ENCODE peak calls at places on chromosomes 16 and 17, in six cellular contexts. T, Y, V, R, H and B are unnamed samples.

GRCh38 chr17:27268394-27269085 is 25.4 kb upstream of the WSB1 start:
- DNase-seq in T (no peak), Y (no peak), V (no peak), R (no peak), H (no peak), B (no peak)

GRCh38 chr17:33292981-33293867 is at the start of gene ASIC2:
- DNase-seq in T (peak), Y (no peak), V (peak), R (peak), H (peak), B (no peak)

GRCh38 chr16:24986512-24987303 is 28.5 kb downstream of the ARHGAP17 start:
- DNase-seq in T (no peak), Y (peak), V (no peak), R (no peak), H (no peak), B (peak)

GRCh38 chr17:80913928-80914821 is 77.5 kb upstream of the CHMP6 start:
- DNase-seq in T (no peak), Y (no peak), V (no peak), R (peak), H (no peak), B (no peak)

GRCh38 chr17:64278614-64279013 is 15.6 kb upstream of the TEX2 start:
- DNase-seq in T (no peak), Y (peak), V (no peak), R (no peak), H (no peak), B (no peak)

GRCh38 chr17:78407387-78407990 is 29.0 kb downstream of the PGS1 start:
- DNase-seq in T (no peak), Y (no peak), V (no peak), R (no peak), H (no peak), B (no peak)

GRCh38 chr17:41962768-41963434 is 3.7 kb upstream of the CNP start:
- DNase-seq in T (peak), Y (peak), V (peak), R (peak), H (peak), B (peak)

GRCh38 chr17:27398691-27399090 is 57.6 kb upstream of the KSR1 start:
- DNase-seq in T (no peak), Y (no peak), V (no peak), R (no peak), H (no peak), B (no peak)

GRCh38 chr17:11719203-11719602 is 120.9 kb downstream of the DNAH9 start:
- DNase-seq in T (no peak), Y (no peak), V (no peak), R (no peak), H (no peak), B (no peak)

GRCh38 chr16:24138024-24138423 is 118.1 kb upstream of the CACNG3 start:
- DNase-seq in T (peak), Y (no peak), V (peak), R (no peak), H (no peak), B (no peak)

GRCh38 chr17:19312406-19312805 is 50.1 kb downstream of the B9D1 start:
- DNase-seq in T (no peak), Y (no peak), V (no peak), R (no peak), H (no peak), B (no peak)

GRCh38 chr17:77497578-77497934 is 356.8 kb downstream of the SEC14L1 start:
- DNase-seq in T (no peak), Y (no peak), V (no peak), R (no peak), H (no peak), B (no peak)

GRCh38 chr16:79664407-79664806 is 63.9 kb upstream of the MAF start:
- DNase-seq in T (no peak), Y (no peak), V (no peak), R (no peak), H (no peak), B (no peak)

GRCh38 chr17:79023886-79024771 is at the start of gene C1QTNF1:
- DNase-seq in T (peak), Y (no peak), V (peak), R (peak), H (peak), B (no peak)

GRCh38 chr17:14579716-14580115 is 278.8 kb downstream of the HS3ST3B1 start:
- DNase-seq in T (peak), Y (no peak), V (no peak), R (no peak), H (no peak), B (no peak)

GRCh38 chr17:44829558-44830358 is at the start of gene GJC1:
- DNase-seq in T (peak), Y (peak), V (peak), R (no peak), H (peak), B (no peak)

GRCh38 chr17:42937712-42938596 is 26.3 kb downstream of the AARSD1 start:
- DNase-seq in T (peak), Y (peak), V (peak), R (no peak), H (peak), B (peak)

GRCh38 chr17:78966123-78966813 is 13.5 kb downstream of the LGALS3BP start:
- DNase-seq in T (no peak), Y (peak), V (no peak), R (no peak), H (no peak), B (no peak)

GRCh38 chr16:67181346-67181745 is 2.4 kb downstream of the MATCAP1 start:
- DNase-seq in T (no peak), Y (peak), V (no peak), R (no peak), H (no peak), B (peak)

GRCh38 chr17:45147581-45148182 is 593 bp upstream of the HEXIM1 start:
- DNase-seq in T (peak), Y (peak), V (peak), R (peak), H (peak), B (peak)

GRCh38 chr17:31061678-31062077 is 33.1 kb upstream of the NF1 start:
- DNase-seq in T (peak), Y (no peak), V (peak), R (no peak), H (no peak), B (no peak)

GRCh38 chr16:28915181-28915580 is 9.9 kb downstream of the RABEP2 start:
- DNase-seq in T (no peak), Y (peak), V (no peak), R (no peak), H (no peak), B (peak)

GRCh38 chr17:74742153-74742515 is 5.1 kb downstream of the RAB37 start:
- DNase-seq in T (no peak), Y (no peak), V (no peak), R (peak), H (no peak), B (no peak)

GRCh38 chr16:31714899-31715504 is 158.6 kb upstream of the ZNF267 start:
- DNase-seq in T (no peak), Y (no peak), V (no peak), R (no peak), H (no peak), B (no peak)

GRCh38 chr17:7835818-7836595 is 2.0 kb downstream of the KDM6B start:
- DNase-seq in T (peak), Y (peak), V (peak), R (peak), H (peak), B (peak)

GRCh38 chr17:69936996-69937395 is 138.0 kb upstream of the KCNJ16 start:
- DNase-seq in T (no peak), Y (no peak), V (no peak), R (no peak), H (no peak), B (no peak)

GRCh38 chr17:75090871-75091854 is 3.4 kb downstream of the SLC16A5 start:
- DNase-seq in T (no peak), Y (no peak), V (no peak), R (peak), H (no peak), B (no peak)

GRCh38 chr16:16146380-16147315 is 76.6 kb downstream of the ABCC6 start:
- DNase-seq in T (no peak), Y (no peak), V (no peak), R (peak), H (no peak), B (no peak)

DNA sequence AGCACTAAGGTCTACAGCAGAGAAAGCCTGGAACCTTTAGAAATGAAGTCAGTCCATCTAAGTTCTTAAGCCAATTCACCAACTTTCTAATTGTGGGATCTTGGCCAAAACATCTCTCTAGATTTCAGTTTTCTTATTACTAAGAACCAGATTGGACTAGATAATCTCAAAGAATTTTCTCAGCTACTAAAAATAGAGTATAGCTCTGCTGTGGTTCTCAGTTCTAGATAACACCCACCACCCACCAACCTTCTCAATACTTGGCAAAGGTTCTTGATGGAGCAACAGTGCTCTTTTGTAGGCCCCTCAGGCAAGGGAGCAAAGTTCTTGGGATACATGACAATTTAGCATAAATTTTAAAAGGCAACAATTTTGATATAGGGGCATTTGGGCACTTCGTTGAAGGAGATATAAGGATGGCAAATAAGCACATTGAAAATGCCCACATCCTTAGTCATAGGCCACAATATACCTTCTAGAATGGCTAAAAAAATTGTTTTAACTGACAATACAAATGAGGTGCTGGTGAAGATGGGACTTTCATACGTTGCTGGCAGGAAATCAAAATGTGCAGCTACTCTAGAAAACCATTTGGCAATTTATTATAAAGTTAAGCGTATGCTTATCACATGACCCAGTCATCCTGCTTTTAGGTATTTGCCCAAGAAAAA is 74.4 kb upstream of the TMEM132E start:
- DNase-seq in T (no peak), Y (no peak), V (no peak), R (no peak), H (no peak), B (no peak)
- TF ChIP-seq CTCF in T (no peak), Y (no peak), V (no peak), R (no peak), H (no peak), B (no peak)

GRCh38 chr16:47143677-47144558 is at the start of gene NETO2:
- DNase-seq in T (peak), Y (peak), V (peak), R (peak), H (peak), B (peak)
- TF ChIP-seq CTCF in T (peak), Y (peak), V (peak), R (peak), H (peak), B (peak)

DNA sequence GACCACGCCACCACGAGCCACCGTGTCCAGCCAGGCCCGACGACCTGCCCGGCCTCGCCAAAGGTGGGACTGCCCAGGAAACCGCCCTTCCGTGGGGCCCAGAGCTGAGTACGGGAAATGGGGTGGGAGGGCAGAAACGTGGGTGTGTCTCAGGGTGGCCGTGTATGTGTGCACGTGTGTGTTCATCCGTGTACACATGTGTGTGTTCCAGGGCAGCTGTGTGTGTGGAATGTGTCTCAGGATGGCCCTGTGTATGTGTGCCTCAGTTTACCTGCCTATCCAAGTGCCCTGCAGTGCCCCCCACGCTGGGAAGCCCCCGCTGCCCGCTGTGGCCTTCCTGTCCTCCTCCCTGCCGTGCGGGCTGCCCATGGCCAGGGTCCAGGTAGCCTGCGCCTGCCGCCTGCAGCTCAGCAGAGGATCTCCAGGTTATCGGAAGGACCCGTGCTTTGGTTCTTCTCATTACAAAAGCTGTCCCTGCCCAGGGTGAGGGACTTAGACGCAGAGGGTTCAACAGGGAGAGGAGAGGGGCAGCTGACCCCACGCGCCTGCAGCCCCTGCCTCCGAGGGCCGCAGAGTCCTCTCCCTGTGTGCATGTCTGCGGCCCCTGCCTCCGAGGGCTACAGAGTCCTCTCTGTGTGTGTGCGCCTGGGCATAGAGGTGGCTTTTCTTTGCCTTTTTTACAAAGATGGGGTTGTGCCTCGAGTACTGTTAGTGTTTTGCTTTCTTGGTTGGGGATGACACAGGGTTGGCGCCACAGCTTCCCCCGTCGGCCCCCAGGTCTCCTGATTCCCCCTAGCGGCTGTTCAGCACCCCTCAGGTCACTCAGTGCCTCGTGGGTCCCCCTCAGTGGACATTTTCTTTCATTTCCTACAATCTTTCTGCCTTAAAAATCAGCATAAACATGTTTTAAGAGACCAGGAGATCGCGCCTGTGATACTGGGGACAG is 23.6 kb downstream of the ZNF469 start:
- DNase-seq in T (peak), Y (no peak), V (peak), R (no peak), H (no peak), B (no peak)
- TF ChIP-seq CTCF in T (peak), Y (peak), V (peak), R (no peak), H (no peak), B (peak)

DNA sequence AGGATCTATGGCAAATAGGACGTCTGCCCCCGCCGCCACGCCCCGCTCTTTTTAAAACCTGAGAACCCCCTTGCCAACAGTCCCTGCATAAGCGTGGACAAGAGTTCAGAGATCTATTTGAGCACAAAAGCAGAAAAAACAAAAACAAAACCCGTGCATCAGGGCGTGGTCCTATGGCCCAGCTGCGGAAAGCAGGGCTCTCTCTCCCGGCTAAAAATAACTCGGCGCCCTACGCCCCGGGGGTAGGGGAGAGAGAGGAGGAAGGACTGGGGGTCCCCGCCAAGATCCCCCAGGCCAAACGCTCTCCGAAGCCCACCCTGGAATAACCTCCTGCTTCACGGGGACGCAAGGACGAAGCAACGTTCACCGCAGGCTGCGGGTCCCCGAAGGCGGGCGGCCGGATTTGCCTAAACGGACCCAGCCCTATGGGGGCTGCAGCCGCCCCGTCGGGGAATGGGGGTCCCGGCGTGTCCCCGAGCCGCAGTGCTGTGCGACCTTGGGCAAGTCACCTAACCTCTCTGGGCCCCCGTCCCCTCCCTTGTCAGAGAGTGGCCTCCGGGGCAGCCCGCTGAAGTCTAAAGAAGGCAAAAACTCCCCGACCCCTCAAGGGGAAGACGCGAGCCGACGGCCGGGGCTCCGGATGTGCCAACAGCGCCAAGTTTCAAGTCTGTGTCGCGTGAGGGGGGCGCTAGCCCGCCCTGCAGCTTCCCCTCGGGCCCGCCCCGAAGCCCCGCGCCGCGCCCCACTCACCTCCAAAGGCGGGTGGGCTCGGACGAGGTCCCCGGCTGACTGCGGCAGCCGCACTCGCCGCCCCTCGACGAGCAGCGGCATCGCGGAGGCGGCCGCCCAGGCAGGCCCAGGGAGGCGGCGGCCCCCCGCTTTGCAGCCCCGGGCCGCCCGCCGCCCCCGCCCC is 477 bp downstream of the NTAN1 start:
- DNase-seq in T (peak), Y (peak), V (peak), R (peak), H (peak), B (no peak)
- TF ChIP-seq CTCF in T (peak), Y (no peak), V (peak), R (no peak), H (peak), B (peak)

GRCh38 chr17:28743243-28744103 is at the start of gene TRAF4:
- DNase-seq in T (peak), Y (peak), V (peak), R (peak), H (peak), B (peak)
- TF ChIP-seq CTCF in T (peak), Y (peak), V (no peak), R (no peak), H (peak), B (no peak)

GRCh38 chr16:50781043-50781442 is 39.2 kb downstream of the CYLD start:
- DNase-seq in T (peak), Y (no peak), V (peak), R (no peak), H (no peak), B (no peak)
- TF ChIP-seq CTCF in T (peak), Y (no peak), V (peak), R (no peak), H (peak), B (peak)

GRCh38 chr16:27778926-27779570 is 229.1 kb downstream of the KATNIP start:
- DNase-seq in T (no peak), Y (no peak), V (no peak), R (no peak), H (no peak), B (no peak)

GRCh38 chr16:27781195-27781524 is 231.2 kb downstream of the KATNIP start:
- DNase-seq in T (no peak), Y (peak), V (no peak), R (no peak), H (no peak), B (no peak)

GRCh38 chr16:27778171-27778925 is 228.4 kb downstream of the KATNIP start:
- DNase-seq in T (no peak), Y (no peak), V (no peak), R (no peak), H (no peak), B (no peak)

GRCh38 chr16:27780468-27781194 is 230.7 kb downstream of the KATNIP start:
- DNase-seq in T (no peak), Y (no peak), V (no peak), R (no peak), H (no peak), B (no peak)

GRCh38 chr16:27779719-27780161 is 229.8 kb downstream of the KATNIP start:
- DNase-seq in T (peak), Y (peak), V (peak), R (no peak), H (peak), B (peak)
- TF ChIP-seq CTCF in T (peak), Y (peak), V (peak), R (no peak), H (peak), B (peak)

GRCh38 chr16:84735846-84736586 is 36.2 kb downstream of the USP10 start:
- DNase-seq in T (no peak), Y (no peak), V (no peak), R (peak), H (no peak), B (no peak)
- TF ChIP-seq CTCF in T (no peak), Y (peak), V (no peak), R (no peak), H (peak), B (peak)

GRCh38 chr16:68356249-68356918 is 45.6 kb downstream of the PRMT7 start:
- DNase-seq in T (no peak), Y (no peak), V (no peak), R (peak), H (no peak), B (no peak)

GRCh38 chr16:68357521-68357922 is 46.7 kb downstream of the PRMT7 start:
- DNase-seq in T (no peak), Y (no peak), V (no peak), R (peak), H (no peak), B (no peak)

GRCh38 chr16:68354816-68355215 is 44.0 kb downstream of the PRMT7 start:
- DNase-seq in T (no peak), Y (no peak), V (no peak), R (peak), H (no peak), B (no peak)

GRCh38 chr16:68356919-68357286 is 46.1 kb downstream of the PRMT7 start:
- DNase-seq in T (no peak), Y (no peak), V (no peak), R (no peak), H (no peak), B (no peak)

GRCh38 chr16:68355447-68356248 is 44.8 kb downstream of the PRMT7 start:
- DNase-seq in T (peak), Y (no peak), V (peak), R (peak), H (no peak), B (no peak)
- TF ChIP-seq CTCF in T (peak), Y (no peak), V (peak), R (no peak), H (peak), B (peak)

GRCh38 chr17:66533572-66533971 is 231.2 kb downstream of the PRKCA start:
- DNase-seq in T (peak), Y (no peak), V (peak), R (no peak), H (peak), B (no peak)
- TF ChIP-seq CTCF in T (peak), Y (no peak), V (peak), R (no peak), H (peak), B (no peak)